ENCODE peak calls at places on chromosomes 16 and 17, in eight cellular contexts. U is WTC11; I is CD4-positive, alpha-beta memory T cell; R is iris pigment epithelial cell; C is adipocyte; W is activated T-cell treated with anti-CD3 and anti-CD28 coated beads for 48 hours; L is RWPE1; O is activated naive CD4-positive, alpha-beta T cell. J is an unnamed sample.

GRCh38 chr17:74601944-74602572 is 10.0 kb upstream of the CD300LD start:
- DNase-seq in U (peak; percentile 61), I (no peak), R (peak; percentile 33), C (peak; percentile 27), W (peak; percentile 15), L (peak; percentile 35), O (no peak), J (peak; percentile 46)

GRCh38 chr17:49498037-49498615 is 3.0 kb downstream of the NGFR start:
- DNase-seq in U (no peak), I (no peak), R (no peak), C (no peak), W (no peak), L (no peak), O (no peak), J (peak; percentile 22)

GRCh38 chr17:28744802-28745051 is 916 bp downstream of the TRAF4 start:
- DNase-seq in U (no peak), I (peak; percentile 44), R (no peak), C (no peak), W (no peak), L (no peak), O (no peak), J (no peak)

GRCh38 chr17:45293413-45294211 is 23.2 kb downstream of the MAP3K14 start:
- DNase-seq in U (no peak), I (no peak), R (peak; percentile 92), C (peak; percentile 94), W (no peak), L (peak; percentile 76), O (no peak), J (no peak)

GRCh38 chr17:78125138-78125913 is 3.2 kb downstream of the TMC6 start:
- DNase-seq in U (no peak), I (no peak), R (no peak), C (no peak), W (no peak), L (no peak), O (no peak), J (peak; percentile 48)

GRCh38 chr16:67349172-67349571 is 22.6 kb downstream of the LRRC36 start:
- DNase-seq in U (no peak), I (no peak), R (peak; percentile 28), C (peak; percentile 54), W (no peak), L (peak; percentile 25), O (no peak), J (no peak)

GRCh38 chr16:68257906-68258800 is 6.2 kb upstream of the SLC7A6 start:
- DNase-seq in U (no peak), I (no peak), R (peak; percentile 73), C (peak; percentile 58), W (no peak), L (no peak), O (no peak), J (no peak)

GRCh38 chr17:61402978-61403845 is 3.6 kb downstream of the TBX2 start:
- DNase-seq in U (peak; percentile 47), I (no peak), R (no peak), C (peak; percentile 77), W (no peak), L (no peak), O (no peak), J (peak; percentile 70)

GRCh38 chr17:72121164-72122001 is 563 bp downstream of the SOX9 start:
- DNase-seq in U (peak; percentile 60), I (no peak), R (peak; percentile 73), C (peak; percentile 76), W (no peak), L (peak; percentile 42), O (no peak), J (no peak)

GRCh38 chr17:11622468-11622867 is 24.2 kb downstream of the DNAH9 start:
- DNase-seq in U (no peak), I (no peak), R (no peak), C (no peak), W (no peak), L (no peak), O (no peak), J (no peak)

GRCh38 chr16:67923414-67924127 is 8.1 kb downstream of the CTRL start:
- DNase-seq in U (no peak), I (no peak), R (no peak), C (no peak), W (no peak), L (no peak), O (no peak), J (no peak)

GRCh38 chr17:59848778-59849177 is 44.0 kb downstream of the TUBD1 start:
- DNase-seq in U (no peak), I (no peak), R (peak; percentile 90), C (peak; percentile 85), W (peak; percentile 68), L (no peak), O (no peak), J (no peak)

GRCh38 chr17:16599537-16599936 is 30.5 kb upstream of the ZNF287 start:
- DNase-seq in U (no peak), I (no peak), R (no peak), C (no peak), W (no peak), L (no peak), O (no peak), J (no peak)

GRCh38 chr17:80254396-80255241 is 6.0 kb upstream of the RNF213 start:
- DNase-seq in U (no peak), I (peak; percentile 79), R (peak; percentile 93), C (peak; percentile 92), W (peak; percentile 60), L (peak; percentile 76), O (no peak), J (peak; percentile 51)

GRCh38 chr17:2124391-2124790 is 69.5 kb downstream of the HIC1 start:
- DNase-seq in U (no peak), I (no peak), R (peak; percentile 67), C (no peak), W (no peak), L (no peak), O (no peak), J (no peak)

GRCh38 chr17:77316191-77316641 is 175.4 kb downstream of the SEC14L1 start:
- DNase-seq in U (peak; percentile 34), I (no peak), R (peak; percentile 83), C (peak; percentile 72), W (no peak), L (no peak), O (no peak), J (no peak)

GRCh38 chr17:31388770-31389672 is 2.5 kb upstream of the RAB11FIP4 start:
- DNase-seq in U (peak; percentile 68), I (no peak), R (no peak), C (peak; percentile 48), W (peak; percentile 48), L (peak; percentile 46), O (no peak), J (no peak)

GRCh38 chr17:63930951-63931575 is 1.1 kb downstream of the CD79B start:
- DNase-seq in U (peak; percentile 58), I (peak; percentile 66), R (no peak), C (no peak), W (peak; percentile 50), L (no peak), O (no peak), J (peak; percentile 81)

GRCh38 chr17:7352559-7352889 is 562 bp downstream of the KCTD11 start:
- DNase-seq in U (no peak), I (peak; percentile 38), R (no peak), C (no peak), W (no peak), L (no peak), O (no peak), J (no peak)

GRCh38 chr16:67181346-67181745 is 2.4 kb downstream of the MATCAP1 start:
- DNase-seq in U (no peak), I (no peak), R (peak; percentile 74), C (peak; percentile 81), W (no peak), L (no peak), O (no peak), J (no peak)

GRCh38 chr17:80594666-80595269 is 50.1 kb downstream of the RPTOR start:
- DNase-seq in U (no peak), I (no peak), R (no peak), C (no peak), W (no peak), L (no peak), O (no peak), J (no peak)